ENCODE peak calls at places on chromosomes 1 and 21, in four cellular contexts. O, Z, Y and K are unnamed samples.

GRCh38 chr1:118973032-118973431 is 15.1 kb downstream of the TBX15 start:
- DNase-seq in Y (no peak), Z (no peak), O (no peak), K (no peak)

GRCh38 chr1:22562584-22563551 is at the start of gene EPHA8:
- DNase-seq in Z (no peak), O (no peak), Y (peak), K (no peak)

GRCh38 chr1:218462591-218462990 is 117.5 kb downstream of the TGFB2 start:
- DNase-seq in Z (no peak), O (no peak), Y (no peak), K (no peak)

GRCh38 chr1:112882271-112882744 is 73.7 kb downstream of the SLC16A1 start:
- DNase-seq in Z (no peak), O (no peak), Y (no peak), K (no peak)

GRCh38 chr1:41056907-41057306 is 35.4 kb upstream of the SLFNL1 start:
- DNase-seq in Z (no peak), O (no peak), Y (no peak), K (no peak)

GRCh38 chr1:157893681-157894080 is 52.1 kb upstream of the CD5L start:
- DNase-seq in O (no peak), Y (no peak), Z (no peak), K (no peak)

GRCh38 chr1:20590313-20590777 is 1.4 kb downstream of the CDA start:
- DNase-seq in Y (no peak), Z (no peak), O (peak), K (peak)

GRCh38 chr1:174836543-174836942 is 163.2 kb upstream of the CACYBP start:
- DNase-seq in Z (no peak), O (no peak), Y (no peak), K (no peak)

GRCh38 chr1:46184920-46185658 is 8.8 kb upstream of the P3R3URF start:
- DNase-seq in Z (no peak), O (no peak), Y (peak), K (no peak)

GRCh38 chr1:179293340-179294327 is at the start of gene SOAT1:
- DNase-seq in O (peak), Z (peak), Y (peak), K (peak)

GRCh38 chr1:165508291-165508690 is 35.5 kb upstream of the LRRC52 start:
- DNase-seq in Z (no peak), O (no peak), Y (no peak), K (no peak)

GRCh38 chr1:229003233-229004031 is 267.5 kb upstream of the RAB4A start:
- DNase-seq in O (peak), Y (no peak), Z (no peak), K (no peak)

GRCh38 chr1:246564839-246565750 is 966 bp downstream of the TFB2M start:
- DNase-seq in Z (no peak), O (no peak), Y (no peak), K (no peak)

GRCh38 chr1:201753492-201753891 is 75.5 kb upstream of the IPO9 start:
- DNase-seq in O (no peak), Y (no peak), Z (no peak), K (no peak)

GRCh38 chr1:91944087-91944486 is 5.1 kb upstream of the BRDT start:
- DNase-seq in O (no peak), Z (no peak), Y (no peak), K (no peak)

GRCh38 chr1:91952187-91952586 is 3.0 kb downstream of the BRDT start:
- DNase-seq in Z (no peak), Y (no peak), O (no peak), K (no peak)

GRCh38 chr1:91948501-91949355 is 473 bp upstream of the BRDT start:
- DNase-seq in Z (no peak), Y (peak), O (no peak), K (no peak)

GRCh38 chr1:91948097-91948496 is 1.1 kb upstream of the BRDT start:
- DNase-seq in O (no peak), Y (no peak), Z (no peak), K (no peak)

DNA sequence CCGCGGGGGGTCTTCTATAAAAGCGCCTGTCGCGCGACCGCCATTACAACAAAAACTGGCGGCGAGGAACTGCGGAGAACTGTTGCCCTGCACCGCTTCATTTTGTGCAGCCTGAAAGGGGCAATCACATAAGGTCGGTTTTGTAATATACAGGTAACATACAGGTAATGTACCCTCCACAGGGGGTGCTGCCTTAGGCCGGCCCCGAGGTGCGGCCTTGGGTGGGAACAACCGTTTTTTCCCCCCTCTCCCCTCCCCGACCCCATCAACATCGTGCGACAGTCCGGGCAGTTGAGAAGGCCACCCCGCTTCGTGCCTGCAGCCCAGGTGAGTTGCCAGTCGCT is at the start of gene BRDT:
- DNase-seq in Y (no peak), O (no peak), Z (no peak), K (no peak)
- H3K4me3 ChIP-seq in Y (no peak), O (no peak), Z (no peak), K (no peak)

GRCh38 chr1:236060286-236060685 is 4.6 kb downstream of the NID1 start:
- DNase-seq in Z (peak), Y (no peak), O (no peak), K (no peak)

GRCh38 chr1:236057546-236057945 is 7.3 kb downstream of the NID1 start:
- DNase-seq in Y (no peak), O (no peak), Z (peak), K (no peak)

GRCh38 chr1:236063551-236063918 is 1.4 kb downstream of the NID1 start:
- DNase-seq in Y (no peak), O (no peak), Z (no peak), K (no peak)

GRCh38 chr1:236058141-236058626 is 6.7 kb downstream of the NID1 start:
- DNase-seq in O (peak), Z (peak), Y (no peak), K (no peak)

DNA sequence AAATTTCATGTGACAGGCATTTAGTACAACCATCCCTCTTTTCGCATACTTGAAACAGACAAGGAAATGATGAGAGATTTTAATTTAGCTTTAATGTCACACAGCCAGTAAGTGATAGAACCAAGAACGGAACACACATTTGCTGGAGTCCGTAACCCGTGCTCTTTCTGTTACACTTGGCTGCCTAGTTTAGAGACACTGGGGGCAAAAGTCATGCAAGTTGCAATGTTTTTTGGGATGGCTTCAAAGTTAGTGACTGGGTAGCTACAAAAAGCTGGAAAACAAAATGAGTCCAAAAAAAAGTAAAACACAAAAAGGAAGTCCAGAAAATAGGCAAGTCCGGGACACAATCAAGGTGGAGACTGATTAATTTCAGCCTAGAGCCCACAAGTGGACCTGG is 5.9 kb downstream of the NID1 start:
- DNase-seq in Y (no peak), O (no peak), Z (peak), K (no peak)
- H3K4me3 ChIP-seq in Y (no peak), O (no peak), Z (peak), K (peak)

GRCh38 chr1:203038891-203039608 is 12.8 kb downstream of the PPFIA4 start:
- DNase-seq in Z (peak), O (peak), Y (peak), K (peak)

GRCh38 chr1:203038217-203038741 is 12.0 kb downstream of the PPFIA4 start:
- DNase-seq in Z (no peak), O (no peak), Y (no peak), K (peak)

GRCh38 chr1:203036135-203036534 is 9.8 kb downstream of the PPFIA4 start:
- DNase-seq in Z (no peak), O (no peak), Y (no peak), K (no peak)

GRCh38 chr1:203036537-203036936 is 10.2 kb downstream of the PPFIA4 start:
- DNase-seq in Z (no peak), O (no peak), Y (no peak), K (no peak)

GRCh38 chr1:203037509-203038190 is 11.4 kb downstream of the PPFIA4 start:
- DNase-seq in Y (peak), Z (no peak), O (no peak), K (no peak)
- H3K4me3 ChIP-seq in Y (no peak), Z (no peak), O (no peak), K (peak)

DNA sequence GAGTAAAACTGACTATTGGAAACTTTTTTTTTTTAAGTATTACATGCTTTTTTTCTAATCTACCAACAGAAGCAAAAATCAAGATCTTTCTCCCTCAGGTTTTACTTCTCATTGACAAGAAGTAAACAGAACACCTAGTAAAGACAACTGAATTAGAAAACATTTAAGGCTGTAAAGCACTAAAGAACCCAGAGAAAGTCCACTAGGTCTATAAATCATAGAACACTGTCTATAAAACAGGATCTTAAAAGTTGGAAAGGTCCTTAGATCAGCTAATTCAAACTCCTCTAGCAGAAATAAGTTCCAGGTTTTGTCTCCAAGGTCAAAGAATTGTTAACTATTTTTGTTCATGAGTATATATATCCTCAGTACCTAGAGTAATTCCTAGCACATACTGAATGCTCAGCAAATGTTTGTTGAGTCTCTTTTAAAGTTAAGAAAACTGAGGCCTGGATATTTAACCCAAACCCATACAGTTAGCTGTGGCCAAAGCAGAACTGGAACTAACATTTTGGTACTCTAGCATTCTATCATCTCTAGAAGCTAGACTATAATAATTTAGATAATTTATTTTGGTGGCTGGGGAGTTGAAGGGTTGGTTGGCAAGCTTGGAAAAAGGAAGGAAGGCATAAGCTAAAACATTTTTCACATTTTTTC is 3.0 kb downstream of the EPS15 start:
- DNase-seq in O (no peak), Z (no peak), Y (no peak), K (no peak)
- H3K4me3 ChIP-seq in O (no peak), Z (no peak), Y (peak), K (peak)

DNA sequence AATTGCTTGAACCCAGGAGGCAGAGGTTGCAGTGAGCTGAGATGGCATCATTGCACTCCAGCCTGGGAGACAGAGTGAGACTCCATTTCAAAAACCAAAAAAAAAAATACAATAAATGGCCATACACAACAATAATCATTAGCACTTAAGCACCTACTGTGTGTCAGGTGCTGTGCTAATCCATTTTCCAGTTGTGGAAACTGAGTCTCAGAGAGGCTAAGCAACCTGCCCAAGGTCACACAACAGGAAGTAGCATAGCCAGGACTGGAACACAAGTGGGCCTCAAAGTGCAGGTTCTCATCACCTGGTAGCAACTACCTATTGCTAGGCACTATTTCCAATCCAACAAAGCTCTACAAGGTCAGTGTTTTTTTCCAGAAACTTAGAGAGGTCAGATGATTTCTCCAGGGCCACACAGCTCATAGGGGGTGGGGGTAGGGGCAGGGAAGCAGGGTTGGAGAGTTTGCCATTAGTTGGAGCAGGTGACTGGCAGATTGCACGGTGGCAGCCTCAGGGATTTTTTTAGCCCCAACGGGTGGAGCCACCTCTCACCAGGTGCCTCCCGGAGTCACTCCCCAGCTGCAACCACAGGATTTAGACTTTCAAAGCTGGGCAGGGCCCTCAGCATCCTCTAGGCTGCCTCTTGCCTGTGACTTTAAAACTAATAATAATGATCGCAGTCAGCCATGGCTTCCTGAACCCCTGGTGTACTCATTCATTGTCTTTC is 52.5 kb upstream of the ID3 start:
- DNase-seq in Z (no peak), Y (no peak), O (no peak), K (no peak)
- H3K4me3 ChIP-seq in Z (no peak), Y (no peak), O (no peak), K (no peak)

GRCh38 chr1:18640228-18641004 is 9.8 kb downstream of the PAX7 start:
- DNase-seq in Y (no peak), Z (no peak), O (no peak), K (no peak)
- H3K4me3 ChIP-seq in Y (no peak), Z (no peak), O (no peak), K (peak)

GRCh38 chr21:45982758-45983731 is 1.5 kb downstream of the COL6A1 start:
- DNase-seq in O (no peak), Z (peak), Y (no peak), K (peak)

GRCh38 chr21:45982256-45982757 is 737 bp downstream of the COL6A1 start:
- DNase-seq in Z (peak), Y (no peak), O (peak), K (peak)

GRCh38 chr21:45981154-45981606 is 390 bp upstream of the COL6A1 start:
- DNase-seq in Y (peak), Z (peak), O (peak), K (peak)

GRCh38 chr21:45980697-45981096 is 873 bp upstream of the COL6A1 start:
- DNase-seq in O (no peak), Z (no peak), Y (no peak), K (no peak)

DNA sequence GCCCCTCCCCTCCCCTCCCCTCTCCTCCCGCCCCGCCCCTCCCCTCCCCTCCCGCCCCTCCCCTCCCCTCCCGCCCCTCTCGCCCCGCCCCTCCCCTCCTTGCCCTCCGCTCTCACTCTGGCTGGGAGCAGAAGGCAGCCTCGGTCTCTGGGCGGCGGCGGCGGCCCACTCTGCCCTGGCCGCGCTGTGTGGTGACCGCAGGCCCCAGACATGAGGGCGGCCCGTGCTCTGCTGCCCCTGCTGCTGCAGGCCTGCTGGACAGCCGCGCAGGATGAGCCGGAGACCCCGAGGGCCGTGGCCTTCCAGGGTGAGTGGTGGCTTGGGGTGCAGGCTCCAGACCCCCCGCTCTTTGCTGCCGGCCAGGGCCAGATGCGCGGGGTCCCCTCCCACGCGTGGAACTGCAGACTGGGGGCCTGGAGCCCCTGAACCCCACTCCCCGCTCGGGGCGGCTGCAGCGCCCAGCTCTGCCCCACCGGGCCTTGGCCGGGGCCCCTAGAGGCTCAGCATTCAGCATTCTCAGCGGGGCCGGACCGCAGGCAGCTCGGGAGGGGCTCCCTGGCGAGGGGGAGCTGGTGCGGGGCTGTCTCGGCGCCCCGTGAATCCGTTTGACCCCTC is at the start of gene COL6A1:
- DNase-seq in Y (peak), O (peak), Z (peak), K (peak)
- H3K4me3 ChIP-seq in Y (peak), O (peak), Z (peak), K (peak)